ENCODE peak calls at places on chromosomes 1 and 21, in five cellular contexts. I is body of pancreas, U is HepG2, A is Peyer's patch, Y is K562. C is an unnamed sample.

GRCh38 chr21:34008618-34009017 is 64.8 kb upstream of the MRPS6 start:
- DNase-seq in I (no peak), U (no peak), A (no peak), Y (peak), C (no peak)

GRCh38 chr1:157073944-157074685 is 25.5 kb downstream of the ETV3L start:
- DNase-seq in I (peak), U (peak), A (no peak), Y (peak), C (peak)

GRCh38 chr1:59487335-59488031 is 190.6 kb downstream of the FGGY start:
- DNase-seq in I (no peak), U (no peak), A (no peak), Y (peak), C (no peak)

GRCh38 chr1:114651893-114652292 is 18.0 kb downstream of the DENND2C start:
- DNase-seq in I (no peak), U (no peak), A (no peak), Y (no peak), C (no peak)

GRCh38 chr1:22350171-22350961 is 101.3 kb upstream of the ZBTB40 start:
- DNase-seq in I (no peak), U (no peak), A (no peak), Y (no peak), C (no peak)

GRCh38 chr1:237181731-237182317 is 139.8 kb downstream of the RYR2 start:
- DNase-seq in I (no peak), U (no peak), A (no peak), Y (no peak), C (no peak)

GRCh38 chr1:227914801-227915563 is 32.8 kb downstream of the WNT9A start:
- DNase-seq in I (no peak), U (no peak), A (no peak), Y (no peak), C (no peak)

GRCh38 chr1:109885589-109885988 is 25.1 kb upstream of the CSF1 start:
- DNase-seq in I (no peak), U (no peak), A (no peak), Y (peak), C (no peak)

GRCh38 chr1:52906135-52906603 is 15.4 kb downstream of the ECHDC2 start:
- DNase-seq in I (no peak), U (no peak), A (no peak), Y (peak), C (peak)

GRCh38 chr1:205532996-205533728 is 28.7 kb downstream of the CDK18 start:
- DNase-seq in I (no peak), U (no peak), A (no peak), Y (no peak), C (no peak)

GRCh38 chr1:243946946-243947345 is 96.9 kb upstream of the AKT3 start:
- DNase-seq in I (no peak), U (no peak), A (no peak), Y (peak), C (no peak)

GRCh38 chr1:180268556-180269044 is 38.5 kb downstream of the LHX4 start:
- DNase-seq in I (no peak), U (no peak), A (no peak), Y (no peak), C (peak)

GRCh38 chr1:58585591-58586151 is 8.6 kb upstream of the TACSTD2 start:
- DNase-seq in I (no peak), U (no peak), A (no peak), Y (no peak), C (no peak)

GRCh38 chr1:8598060-8598724 is 219.2 kb downstream of the RERE start:
- DNase-seq in I (peak), U (peak), A (no peak), Y (no peak), C (no peak)

GRCh38 chr1:91065337-91065736 is 43.5 kb upstream of the ZNF644 start:
- DNase-seq in I (peak), U (peak), A (no peak), Y (no peak), C (peak)

GRCh38 chr1:200184196-200184595 is 156.7 kb downstream of the NR5A2 start:
- DNase-seq in I (peak), U (no peak), A (no peak), Y (no peak), C (peak)

GRCh38 chr1:179876289-179876715 is 1.3 kb downstream of the TOR1AIP2 start:
- DNase-seq in I (peak), U (peak), A (no peak), Y (peak), C (no peak)

GRCh38 chr1:158008630-158009029 is 15.2 kb downstream of the KIRREL1 start:
- DNase-seq in I (no peak), U (no peak), A (no peak), Y (no peak), C (no peak)

GRCh38 chr1:2975466-2976179 is 45.6 kb upstream of the ACTRT2 start:
- DNase-seq in I (no peak), U (no peak), A (no peak), Y (no peak), C (no peak)

GRCh38 chr1:77672374-77672773 is 10.1 kb downstream of the ZZZ3 start:
- DNase-seq in I (no peak), U (no peak), A (no peak), Y (no peak), C (no peak)

GRCh38 chr1:227951624-227952373 is 4.1 kb upstream of the WNT9A start:
- DNase-seq in I (no peak), U (no peak), A (no peak), Y (no peak), C (peak)

GRCh38 chr1:160534823-160535605 is 12.0 kb upstream of the SLAMF6 start:
- DNase-seq in I (no peak), U (no peak), A (no peak), Y (peak), C (no peak)

GRCh38 chr1:1086911-1087341 is 12.8 kb upstream of the RNF223 start:
- DNase-seq in I (no peak), U (no peak), A (no peak), Y (no peak), C (no peak)

GRCh38 chr1:46623733-46624695 is 7.4 kb upstream of the MOB3C start:
- DNase-seq in I (no peak), U (no peak), A (no peak), Y (peak), C (no peak)
- TF ChIP-seq POLR2A in I (no peak), U (no peak), A (no peak), Y (no peak), C (no peak)

GRCh38 chr1:206856674-206857464 is 8.6 kb upstream of the IL20 start:
- DNase-seq in I (no peak), U (peak), A (no peak), Y (no peak), C (no peak)
- TF ChIP-seq CTCF in I (no peak), U (peak), A (peak), Y (peak), C (no peak)

DNA sequence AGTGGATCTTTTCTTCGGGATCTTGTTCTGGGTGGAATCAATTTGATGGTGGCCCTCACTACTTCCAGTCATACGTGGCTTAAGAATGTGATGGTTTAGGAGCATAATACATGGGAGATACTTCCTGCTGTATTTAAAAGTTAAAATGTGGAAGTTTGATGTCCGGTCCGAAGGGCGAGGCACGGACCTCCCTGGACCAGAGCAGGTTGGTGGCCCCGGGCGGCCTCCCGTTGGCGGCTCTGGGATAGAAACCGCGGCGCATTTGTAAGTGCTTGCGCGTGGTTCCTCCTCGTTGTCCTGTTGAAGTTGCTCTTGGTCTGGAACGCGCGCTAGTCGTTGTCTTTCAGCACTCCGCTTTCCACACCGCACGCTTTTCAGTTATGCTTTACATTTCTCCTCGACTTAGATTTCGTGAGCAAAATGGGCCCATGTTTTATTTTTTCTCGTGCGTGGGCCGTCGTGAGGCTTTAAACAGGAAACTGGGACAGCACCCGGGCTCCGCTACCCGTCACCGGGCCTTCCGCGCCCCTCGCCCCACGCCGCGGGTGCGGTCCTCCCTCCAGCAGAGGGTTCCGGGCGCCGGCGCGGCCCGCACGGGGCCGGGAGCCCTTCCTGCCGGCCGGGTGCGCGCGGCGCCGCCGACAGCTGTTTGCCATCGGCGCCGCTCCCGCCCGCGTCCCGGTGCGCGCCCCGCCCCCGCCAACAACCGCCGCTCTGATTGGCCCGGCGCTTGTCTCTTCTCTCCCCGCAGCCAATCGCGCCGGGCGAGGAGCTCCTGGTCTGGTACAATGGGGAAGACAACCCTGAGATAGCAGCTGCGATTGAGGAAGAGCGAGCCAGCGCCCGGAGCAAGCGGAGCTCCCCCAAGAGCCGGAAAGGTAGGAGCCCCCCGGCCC is 48.9 kb downstream of the PRDM2 start:
- DNase-seq in I (peak), U (peak), A (peak), Y (peak), C (peak)
- TF ChIP-seq POLR2A in I (peak), U (peak), A (peak), Y (peak), C (peak)

GRCh38 chr1:215079456-215079855 is 3.1 kb upstream of the KCNK2 start:
- DNase-seq in I (no peak), U (no peak), A (no peak), Y (no peak), C (no peak)

GRCh38 chr1:215081566-215082531 is 688 bp upstream of the KCNK2 start:
- DNase-seq in I (no peak), U (no peak), A (no peak), Y (no peak), C (no peak)

GRCh38 chr1:215071078-215071477 is 11.5 kb upstream of the KCNK2 start:
- DNase-seq in I (no peak), U (no peak), A (no peak), Y (no peak), C (no peak)

DNA sequence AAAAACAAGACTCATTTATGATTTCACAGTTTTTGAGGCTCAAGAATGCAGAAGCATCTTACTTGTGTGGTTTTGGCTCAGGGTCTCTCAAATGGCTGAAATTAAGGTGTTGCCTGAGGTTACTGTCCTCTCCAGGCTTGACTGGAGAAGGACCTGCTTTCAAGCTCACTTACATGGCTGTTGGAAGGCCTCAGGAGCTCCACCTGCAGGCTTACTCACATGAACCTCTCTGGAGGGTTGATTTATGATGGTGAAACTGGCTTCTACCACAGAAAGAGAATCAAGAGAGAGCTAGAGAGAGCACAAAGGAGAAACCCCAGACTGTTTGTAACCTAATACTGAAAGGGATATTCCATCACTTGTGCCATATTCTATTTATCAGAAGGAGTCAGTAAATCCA is 6.2 kb upstream of the KCNK2 start:
- DNase-seq in I (no peak), U (peak), A (no peak), Y (peak), C (no peak)
- TF ChIP-seq CTCF in I (no peak), U (peak), A (no peak), Y (peak), C (peak)

DNA sequence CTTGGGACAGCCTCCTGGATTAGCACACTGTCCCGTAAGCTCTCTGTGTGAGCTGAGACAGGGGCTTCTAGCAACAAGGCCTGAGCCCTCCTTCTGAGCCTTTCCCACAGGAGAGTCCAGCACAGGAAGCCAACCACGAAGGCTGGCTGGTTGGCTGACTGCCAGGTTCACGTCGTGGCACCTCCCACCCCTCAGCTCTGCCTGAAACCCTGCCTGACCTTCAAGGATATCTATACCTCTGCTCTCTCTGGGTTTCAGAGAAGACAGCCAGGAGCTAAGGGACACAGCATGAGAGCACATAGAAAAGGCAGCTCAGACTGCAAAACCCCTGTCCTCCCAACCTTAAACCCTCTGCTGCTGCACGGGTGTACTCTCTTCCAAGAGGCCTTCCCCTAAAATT is 13.9 kb downstream of the DLGAP3 start:
- DNase-seq in I (no peak), U (no peak), A (no peak), Y (peak), C (no peak)
- TF ChIP-seq POLR2A in I (no peak), U (no peak), A (no peak), Y (no peak), C (no peak)

GRCh38 chr1:170669586-170670332 is 5.8 kb downstream of the PRRX1 start:
- DNase-seq in I (no peak), U (no peak), A (no peak), Y (no peak), C (no peak)

GRCh38 chr1:170670751-170671628 is 7.1 kb downstream of the PRRX1 start:
- DNase-seq in I (no peak), U (no peak), A (no peak), Y (peak), C (no peak)

GRCh38 chr1:170674239-170674638 is 10.3 kb downstream of the PRRX1 start:
- DNase-seq in I (no peak), U (no peak), A (no peak), Y (no peak), C (no peak)

GRCh38 chr1:170669036-170669435 is 5.1 kb downstream of the PRRX1 start:
- DNase-seq in I (no peak), U (no peak), A (no peak), Y (no peak), C (no peak)

DNA sequence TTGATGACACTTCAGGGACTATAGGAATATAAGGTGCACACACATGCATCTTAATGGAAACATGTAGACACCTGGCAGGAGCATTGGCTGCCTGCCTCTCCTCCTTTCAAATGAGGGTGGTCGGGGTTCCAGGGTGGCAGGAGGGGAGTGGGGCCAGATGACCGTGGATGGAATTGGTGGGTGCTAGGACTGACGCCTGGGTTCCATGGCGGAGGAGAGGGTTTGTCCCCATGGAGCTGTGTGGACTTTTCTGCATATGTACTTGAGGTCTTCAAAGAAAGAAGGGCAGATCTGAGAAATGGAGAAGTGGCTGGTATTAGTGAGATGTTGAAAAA is 7.7 kb downstream of the PRRX1 start:
- DNase-seq in I (no peak), U (no peak), A (no peak), Y (no peak), C (no peak)
- TF ChIP-seq CTCF in I (no peak), U (no peak), A (no peak), Y (no peak), C (no peak)

DNA sequence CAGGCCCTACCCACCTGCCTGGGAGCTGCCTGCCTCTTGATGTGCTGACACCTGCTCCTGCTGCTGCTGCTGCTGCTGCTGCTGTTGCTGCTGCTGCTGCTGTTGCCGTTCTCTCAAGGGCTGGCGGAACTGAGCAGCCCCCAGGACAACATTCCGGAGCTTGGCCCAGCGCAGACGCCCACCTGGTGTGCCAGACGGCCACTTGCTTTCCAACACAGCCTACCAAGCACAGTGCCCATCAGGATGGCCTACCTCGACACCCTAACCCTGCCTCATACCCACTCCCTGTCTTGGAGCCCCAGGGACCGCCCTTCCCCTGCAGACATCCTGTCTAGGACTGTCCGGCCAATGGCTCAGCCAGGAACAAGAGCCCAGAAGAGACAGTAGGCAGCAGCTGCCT is 11.8 kb downstream of the DENND4B start:
- DNase-seq in I (no peak), U (no peak), A (no peak), Y (no peak), C (no peak)
- TF ChIP-seq POLR2A in I (no peak), U (no peak), A (no peak), Y (no peak), C (no peak)

DNA sequence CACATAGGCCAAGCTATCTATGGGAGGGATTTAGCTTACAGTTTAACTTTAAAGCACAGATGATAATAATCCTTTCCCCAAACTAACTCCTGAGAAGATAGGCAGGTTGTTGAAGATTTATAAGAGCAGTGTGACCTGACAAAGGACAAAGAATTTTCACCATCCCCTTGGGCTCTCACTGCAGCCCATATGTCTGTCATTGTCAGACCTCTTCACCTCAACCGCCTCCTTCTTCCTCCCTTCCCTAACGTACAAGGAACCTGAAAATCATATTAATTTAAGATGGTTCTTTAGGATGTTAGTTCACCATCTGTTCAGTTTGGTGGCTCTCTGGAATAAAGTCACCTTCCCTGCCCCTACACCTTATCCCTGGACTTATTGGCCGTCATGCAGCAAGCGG is 5.0 kb downstream of the RNU1-2 start:
- DNase-seq in I (no peak), U (no peak), A (no peak), Y (no peak), C (no peak)
- TF ChIP-seq CTCF in I (no peak), U (no peak), A (no peak), Y (no peak), C (peak)